ENCODE peak calls at places on chromosome 10, in eight cellular contexts. E, X, Z, N, P, O, T and B are unnamed samples.

GRCh38 chr10:125157473-125157865 is 2.9 kb downstream of the CTBP2 start:
- DNase-seq in E (no peak), X (no peak), Z (no peak), N (peak), P (no peak), O (no peak), T (no peak), B (no peak)

GRCh38 chr10:90167174-90168064 is 466.0 kb downstream of the KIF20B start:
- DNase-seq in E (peak), X (no peak), Z (peak), N (peak), P (no peak), O (no peak), T (no peak), B (no peak)

GRCh38 chr10:62466590-62466989 is 92.4 kb downstream of the ZNF365 start:
- DNase-seq in E (no peak), X (no peak), Z (no peak), N (no peak), P (no peak), O (no peak), T (no peak), B (no peak)

GRCh38 chr10:123147635-123148413 is at the start of gene HMX2:
- DNase-seq in E (no peak), X (no peak), Z (no peak), N (no peak), P (no peak), O (peak), T (no peak), B (no peak)

GRCh38 chr10:129709627-129710509 is 242.8 kb downstream of the MGMT start:
- DNase-seq in E (no peak), X (no peak), Z (no peak), N (no peak), P (no peak), O (no peak), T (no peak), B (no peak)

GRCh38 chr10:70458329-70459060 is 17.0 kb upstream of the NODAL start:
- DNase-seq in E (peak), X (peak), Z (peak), N (peak), P (no peak), O (no peak), T (peak), B (peak)

GRCh38 chr10:88069338-88069737 is 205.9 kb downstream of the PTEN start:
- DNase-seq in E (no peak), X (no peak), Z (no peak), N (no peak), P (no peak), O (no peak), T (no peak), B (no peak)

GRCh38 chr10:119030421-119031250 is 1.1 kb downstream of the NANOS1 start:
- DNase-seq in E (peak), X (peak), Z (peak), N (peak), P (peak), O (peak), T (no peak), B (no peak)

GRCh38 chr10:33273295-33274002 is 61.0 kb downstream of the NRP1 start:
- DNase-seq in E (peak), X (no peak), Z (peak), N (peak), P (no peak), O (peak), T (peak), B (no peak)

GRCh38 chr10:71975087-71975890 is 11.1 kb downstream of the CHST3 start:
- DNase-seq in E (peak), X (no peak), Z (peak), N (peak), P (no peak), O (no peak), T (peak), B (no peak)

GRCh38 chr10:96857613-96858012 is 25.5 kb downstream of the LCOR start:
- DNase-seq in E (peak), X (no peak), Z (peak), N (peak), P (no peak), O (no peak), T (no peak), B (no peak)